ENCODE peak calls at places on chromosomes 7 and 10, in five cellular contexts. W, N, Y, D and F are unnamed samples.

GRCh38 chr10:12708921-12709320 is 292.6 kb downstream of the CCDC3 start:
- DNase-seq in Y (no peak), D (no peak), N (no peak), W (peak; percentile 56), F (no peak)

GRCh38 chr7:151197932-151198331 is 10.9 kb upstream of the ASB10 start:
- DNase-seq in Y (no peak), D (no peak), W (no peak), N (no peak), F (no peak)

GRCh38 chr10:97574374-97575100 is 2.0 kb downstream of the ANKRD2 start:
- DNase-seq in D (no peak), W (peak; percentile 42), N (peak; percentile 66), Y (no peak), F (peak; percentile 74)

GRCh38 chr10:112815238-112816032 is 134.6 kb upstream of the TCF7L2 start:
- DNase-seq in W (peak; percentile 67), Y (no peak), N (no peak), D (no peak), F (peak; percentile 85)

GRCh38 chr10:102660891-102661613 is 16.8 kb downstream of the TRIM8 start:
- DNase-seq in D (peak; percentile 71), Y (no peak), N (peak; percentile 91), W (peak; percentile 73), F (peak; percentile 72)

GRCh38 chr10:112752268-112752667 is 197.8 kb upstream of the TCF7L2 start:
- DNase-seq in N (no peak), W (peak; percentile 52), D (no peak), Y (no peak), F (no peak)

GRCh38 chr10:624605-625334 is 64.7 kb downstream of the DIP2C start:
- DNase-seq in D (no peak), W (peak; percentile 85), N (peak; percentile 59), Y (no peak), F (peak; percentile 69)

GRCh38 chr7:140230862-140231778 is 54.3 kb upstream of the KDM7A start:
- DNase-seq in W (peak; percentile 39), D (peak; percentile 67), N (peak; percentile 98), Y (no peak), F (peak; percentile 93)

GRCh38 chr10:29648114-29648982 is 13.6 kb upstream of the SVIL start:
- DNase-seq in Y (no peak), D (no peak), W (peak; percentile 38), N (no peak), F (no peak)

GRCh38 chr10:29643785-29644501 is 9.2 kb upstream of the SVIL start:
- DNase-seq in D (no peak), Y (no peak), N (no peak), W (peak; percentile 52), F (no peak)

GRCh38 chr10:29647483-29647882 is 12.7 kb upstream of the SVIL start:
- DNase-seq in Y (no peak), N (no peak), D (no peak), W (no peak), F (no peak)

GRCh38 chr10:29646960-29647431 is 12.2 kb upstream of the SVIL start:
- DNase-seq in W (peak; percentile 6), N (no peak), Y (no peak), D (no peak), F (no peak)

GRCh38 chr10:29646238-29646902 is 11.6 kb upstream of the SVIL start:
- DNase-seq in Y (no peak), W (peak; percentile 36), N (peak; percentile 52), D (no peak), F (no peak)
- TF ChIP-seq MXI1 in Y (no peak), W (no peak), N (peak; percentile 29), D (no peak), F (no peak)

GRCh38 chr10:69890065-69890831 is 88.5 kb downstream of the COL13A1 start:
- DNase-seq in W (no peak), N (no peak), Y (no peak), D (no peak), F (no peak)
- TF ChIP-seq MXI1 in W (no peak), N (no peak), Y (no peak), D (no peak), F (no peak)

DNA sequence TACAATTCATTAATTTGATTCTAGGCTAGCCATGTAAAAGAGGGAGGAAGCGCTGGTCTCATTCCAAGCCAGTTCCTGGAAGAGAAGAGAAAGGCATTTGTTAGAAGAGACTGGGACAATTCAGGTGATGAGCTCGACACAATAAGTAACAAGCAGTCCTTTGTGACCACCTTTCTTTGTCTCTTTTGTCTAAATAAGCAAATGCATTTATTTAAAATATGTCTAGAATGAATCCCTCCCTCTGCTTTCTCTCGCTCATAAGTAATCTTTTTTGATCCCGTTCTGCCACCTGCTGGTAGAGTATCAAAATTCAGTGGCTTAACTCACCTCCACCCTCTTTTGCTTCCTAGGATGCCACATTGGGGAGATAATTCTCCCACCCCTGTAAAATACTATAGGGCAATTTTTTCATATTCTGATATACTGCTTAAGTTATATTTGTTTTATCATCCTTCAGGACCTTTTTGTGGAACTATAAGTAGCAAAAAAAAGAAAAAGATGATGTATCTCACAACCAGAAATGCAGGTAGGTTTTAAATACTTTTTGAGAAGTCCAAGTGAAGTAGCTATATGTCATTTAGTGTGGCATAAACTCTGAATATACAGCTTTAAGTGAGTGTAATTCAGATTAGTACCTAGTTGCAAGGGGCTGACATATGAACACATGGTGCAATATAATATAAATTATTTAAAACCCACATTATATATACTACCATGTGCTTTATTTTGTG is 91.5 kb downstream of the GSDME start:
- DNase-seq in W (peak; percentile 58), D (peak; percentile 55), N (peak; percentile 58), Y (peak; percentile 27), F (peak; percentile 53)
- TF ChIP-seq MXI1 in W (no peak), D (no peak), N (no peak), Y (no peak), F (no peak)

GRCh38 chr7:106255246-106255645 is 29.5 kb downstream of the NAMPT start:
- DNase-seq in W (no peak), N (no peak), Y (no peak), D (no peak), F (no peak)
- TF ChIP-seq MXI1 in W (no peak), N (no peak), Y (no peak), D (no peak), F (no peak)

GRCh38 chr7:2641406-2642393 is 9.9 kb downstream of the TTYH3 start:
- DNase-seq in W (peak; percentile 97), D (no peak), N (peak; percentile 75), Y (peak; percentile 47), F (peak; percentile 71)
- TF ChIP-seq MXI1 in W (peak; percentile 47), D (no peak), N (no peak), Y (peak; percentile 45), F (peak; percentile 60)

GRCh38 chr7:135098391-135098790 is 49.5 kb upstream of the TMEM140 start:
- DNase-seq in D (no peak), N (no peak), W (no peak), Y (no peak), F (peak; percentile 23)

GRCh38 chr7:135102372-135102771 is 45.5 kb upstream of the TMEM140 start:
- DNase-seq in N (no peak), D (no peak), W (no peak), Y (peak; percentile 41), F (no peak)

GRCh38 chr7:135095450-135095849 is 52.4 kb upstream of the TMEM140 start:
- DNase-seq in Y (no peak), W (no peak), N (no peak), D (no peak), F (no peak)

DNA sequence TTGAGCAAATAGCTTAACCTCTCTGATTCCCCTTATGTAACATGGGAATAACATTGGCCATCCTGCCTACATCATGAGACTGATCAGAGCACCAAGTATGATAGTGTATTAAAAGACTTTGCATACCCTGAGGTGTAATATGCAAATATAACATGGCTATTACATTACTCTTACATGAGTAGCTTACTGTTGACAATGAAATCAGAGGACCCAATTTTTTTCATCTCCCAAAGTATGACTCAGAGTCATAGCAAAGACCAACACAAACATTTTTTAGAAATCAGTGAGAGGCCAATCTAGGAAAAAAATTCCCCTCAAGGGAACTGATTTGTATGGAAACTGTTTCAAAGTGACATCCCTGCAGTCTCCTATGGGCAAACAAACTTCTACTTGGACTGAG is 47.0 kb upstream of the TMEM140 start:
- DNase-seq in D (no peak), Y (no peak), W (peak; percentile 10), N (no peak), F (no peak)
- TF ChIP-seq MXI1 in D (no peak), Y (no peak), W (no peak), N (no peak), F (no peak)

DNA sequence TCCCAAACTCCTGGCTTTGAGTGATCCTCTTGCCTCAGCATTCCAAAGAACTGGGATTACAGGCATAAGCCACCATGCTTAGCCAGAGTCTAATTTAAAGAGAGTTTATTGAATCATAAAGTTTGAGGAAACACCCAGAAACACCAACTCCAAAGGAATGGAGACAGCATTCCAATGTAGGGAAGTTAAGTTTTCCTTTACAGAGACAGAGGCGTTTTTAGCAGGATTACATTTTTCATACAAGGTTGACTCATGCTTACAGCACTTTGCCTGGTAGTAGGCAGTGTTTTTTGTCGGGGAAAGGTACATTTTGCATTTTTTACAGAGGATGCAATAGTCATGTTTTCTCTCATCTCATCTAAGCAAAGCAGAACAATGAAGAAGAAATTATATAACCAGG is 18.9 kb upstream of the OPN4 start:
- DNase-seq in N (no peak), W (peak; percentile 91), D (no peak), Y (no peak), F (no peak)
- TF ChIP-seq MXI1 in N (no peak), W (no peak), D (no peak), Y (no peak), F (no peak)

GRCh38 chr10:10032991-10033390 is 984.7 kb upstream of the CELF2 start:
- DNase-seq in D (no peak), W (no peak), N (no peak), Y (no peak), F (no peak)
- TF ChIP-seq MXI1 in D (no peak), W (no peak), N (no peak), Y (no peak), F (no peak)

DNA sequence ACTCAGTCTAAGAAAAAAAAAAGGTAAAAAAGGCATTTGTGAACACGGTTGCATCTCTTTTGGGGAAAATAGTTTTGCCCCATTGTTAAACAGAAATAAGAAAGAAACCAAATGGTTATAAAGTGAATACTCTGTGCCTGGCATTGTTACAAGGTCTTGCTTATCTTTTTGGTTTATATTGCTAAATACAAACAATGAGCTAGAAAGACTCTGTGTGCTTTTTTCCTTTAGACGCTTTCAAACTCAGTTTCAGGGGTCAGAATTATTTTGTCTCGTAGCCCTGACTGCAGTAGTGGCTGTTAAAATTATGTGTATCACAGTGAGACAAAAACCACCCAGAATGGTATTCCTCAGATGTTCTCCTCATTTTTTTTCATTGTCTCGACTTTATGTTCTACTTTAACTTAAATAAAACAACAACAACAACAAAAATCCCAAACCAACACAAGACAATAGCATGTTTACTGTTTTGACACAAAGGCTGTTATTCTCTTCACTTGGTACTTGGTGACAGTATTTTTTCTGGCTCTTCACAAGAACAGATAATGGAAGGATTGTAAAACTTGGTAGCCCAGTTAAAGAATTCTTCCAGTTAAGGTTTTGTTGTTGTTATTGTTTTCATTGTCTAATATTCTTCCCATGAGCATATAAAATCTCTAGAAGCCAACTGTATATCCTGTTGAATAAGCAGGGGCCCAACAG is 190.1 kb downstream of the PLXDC2 start:
- DNase-seq in W (no peak), D (no peak), N (no peak), Y (no peak), F (no peak)
- TF ChIP-seq MXI1 in W (no peak), D (no peak), N (no peak), Y (no peak), F (no peak)

GRCh38 chr7:92831716-92832622 is 4.4 kb downstream of the CDK6 start:
- DNase-seq in D (no peak), W (peak; percentile 96), Y (no peak), N (peak; percentile 22), F (peak; percentile 60)
- TF ChIP-seq MXI1 in D (no peak), W (peak; percentile 75), Y (no peak), N (no peak), F (no peak)